ENCODE peak calls at places on chromosomes 4 and X, in five cellular contexts. One of them, this sample, is unnamed.

GRCh38 chr4:121764702-121765367 is at the start of gene SMIM43:
- DNase-seq in sigmoid colon: no peak
- DNase-seq in mucosa of descending colon: no peak
- DNase-seq in HFF-Myc: no peak
- DNase-seq in stimulated activated CD8-positive, alpha-beta memory T cell treated with anti-CD3 and anti-CD28 coated beads, Interleukin-2, amount 100 ng/mL, for 1 hour: no peak
- DNase-seq in this sample: no peak

GRCh38 chr4:111849726-111850284 is 295.4 kb upstream of the FAM241A start:
- DNase-seq in stimulated activated CD8-positive, alpha-beta memory T cell treated with anti-CD3 and anti-CD28 coated beads, Interleukin-2, amount 100 ng/mL, for 1 hour: no peak
- DNase-seq in sigmoid colon: no peak
- DNase-seq in mucosa of descending colon: no peak
- DNase-seq in HFF-Myc: no peak
- DNase-seq in this sample: no peak

GRCh38 chr4:28092610-28093009 is 1232.0 kb downstream of the STIM2 start:
- DNase-seq in sigmoid colon: no peak
- DNase-seq in HFF-Myc: no peak
- DNase-seq in stimulated activated CD8-positive, alpha-beta memory T cell treated with anti-CD3 and anti-CD28 coated beads, Interleukin-2, amount 100 ng/mL, for 1 hour: no peak
- DNase-seq in mucosa of descending colon: no peak
- DNase-seq in this sample: no peak

GRCh38 chr4:147160908-147161513 is 215.3 kb upstream of the TTC29 start:
- DNase-seq in stimulated activated CD8-positive, alpha-beta memory T cell treated with anti-CD3 and anti-CD28 coated beads, Interleukin-2, amount 100 ng/mL, for 1 hour: no peak
- DNase-seq in mucosa of descending colon: no peak
- DNase-seq in HFF-Myc: peak; percentile 32
- DNase-seq in sigmoid colon: no peak
- DNase-seq in this sample: peak; percentile 37

GRCh38 chr4:26076000-26076587 is 162.1 kb downstream of the SMIM20 start:
- DNase-seq in sigmoid colon: no peak
- DNase-seq in mucosa of descending colon: no peak
- DNase-seq in HFF-Myc: no peak
- DNase-seq in stimulated activated CD8-positive, alpha-beta memory T cell treated with anti-CD3 and anti-CD28 coated beads, Interleukin-2, amount 100 ng/mL, for 1 hour: no peak
- DNase-seq in this sample: no peak

GRCh38 chr4:44256414-44256813 is 192.2 kb downstream of the KCTD8 start:
- DNase-seq in mucosa of descending colon: no peak
- DNase-seq in sigmoid colon: no peak
- DNase-seq in HFF-Myc: no peak
- DNase-seq in stimulated activated CD8-positive, alpha-beta memory T cell treated with anti-CD3 and anti-CD28 coated beads, Interleukin-2, amount 100 ng/mL, for 1 hour: no peak
- DNase-seq in this sample: peak; percentile 28

GRCh38 chrX:141904262-141904661 is 568 bp downstream of the MAGEC1 start:
- DNase-seq in HFF-Myc: no peak
- DNase-seq in stimulated activated CD8-positive, alpha-beta memory T cell treated with anti-CD3 and anti-CD28 coated beads, Interleukin-2, amount 100 ng/mL, for 1 hour: no peak
- DNase-seq in mucosa of descending colon: no peak
- DNase-seq in sigmoid colon: no peak
- DNase-seq in this sample: no peak

GRCh38 chrX:37863728-37864127 is 16.4 kb upstream of the DYNLT3 start:
- DNase-seq in sigmoid colon: no peak
- DNase-seq in HFF-Myc: no peak
- DNase-seq in mucosa of descending colon: no peak
- DNase-seq in stimulated activated CD8-positive, alpha-beta memory T cell treated with anti-CD3 and anti-CD28 coated beads, Interleukin-2, amount 100 ng/mL, for 1 hour: no peak
- DNase-seq in this sample: no peak

GRCh38 chr4:41305486-41305885 is 48.8 kb downstream of the UCHL1 start:
- DNase-seq in sigmoid colon: no peak
- DNase-seq in stimulated activated CD8-positive, alpha-beta memory T cell treated with anti-CD3 and anti-CD28 coated beads, Interleukin-2, amount 100 ng/mL, for 1 hour: no peak
- DNase-seq in HFF-Myc: no peak
- DNase-seq in mucosa of descending colon: no peak
- DNase-seq in this sample: no peak

GRCh38 chr4:152850377-152850776 is 70.6 kb downstream of the ARFIP1 start:
- DNase-seq in sigmoid colon: no peak
- DNase-seq in HFF-Myc: no peak
- DNase-seq in stimulated activated CD8-positive, alpha-beta memory T cell treated with anti-CD3 and anti-CD28 coated beads, Interleukin-2, amount 100 ng/mL, for 1 hour: no peak
- DNase-seq in mucosa of descending colon: peak; percentile 24
- DNase-seq in this sample: no peak

GRCh38 chrX:93259029-93259428 is 414.3 kb downstream of the NAP1L3 start:
- DNase-seq in mucosa of descending colon: no peak
- DNase-seq in HFF-Myc: no peak
- DNase-seq in sigmoid colon: no peak
- DNase-seq in stimulated activated CD8-positive, alpha-beta memory T cell treated with anti-CD3 and anti-CD28 coated beads, Interleukin-2, amount 100 ng/mL, for 1 hour: no peak
- DNase-seq in this sample: no peak

GRCh38 chr4:168839758-168840385 is 170.2 kb downstream of the CBR4 start:
- DNase-seq in HFF-Myc: no peak
- DNase-seq in sigmoid colon: no peak
- DNase-seq in stimulated activated CD8-positive, alpha-beta memory T cell treated with anti-CD3 and anti-CD28 coated beads, Interleukin-2, amount 100 ng/mL, for 1 hour: no peak
- DNase-seq in mucosa of descending colon: no peak
- DNase-seq in this sample: no peak

GRCh38 chr4:169690787-169691186 is 67.0 kb downstream of the HPF1 start:
- DNase-seq in sigmoid colon: no peak
- DNase-seq in stimulated activated CD8-positive, alpha-beta memory T cell treated with anti-CD3 and anti-CD28 coated beads, Interleukin-2, amount 100 ng/mL, for 1 hour: no peak
- DNase-seq in mucosa of descending colon: no peak
- DNase-seq in HFF-Myc: no peak
- DNase-seq in this sample: no peak

GRCh38 chrX:133570549-133570948 is 155.3 kb upstream of the GPC4 start:
- DNase-seq in stimulated activated CD8-positive, alpha-beta memory T cell treated with anti-CD3 and anti-CD28 coated beads, Interleukin-2, amount 100 ng/mL, for 1 hour: no peak
- DNase-seq in mucosa of descending colon: no peak
- DNase-seq in sigmoid colon: no peak
- DNase-seq in HFF-Myc: no peak
- DNase-seq in this sample: no peak

GRCh38 chr4:39821951-39822350 is 124.0 kb downstream of the UBE2K start:
- DNase-seq in sigmoid colon: no peak
- DNase-seq in mucosa of descending colon: no peak
- DNase-seq in HFF-Myc: no peak
- DNase-seq in stimulated activated CD8-positive, alpha-beta memory T cell treated with anti-CD3 and anti-CD28 coated beads, Interleukin-2, amount 100 ng/mL, for 1 hour: no peak
- DNase-seq in this sample: no peak

GRCh38 chrX:107834273-107835201 is 8.9 kb downstream of the MID2 start:
- DNase-seq in mucosa of descending colon: no peak
- DNase-seq in HFF-Myc: no peak
- DNase-seq in stimulated activated CD8-positive, alpha-beta memory T cell treated with anti-CD3 and anti-CD28 coated beads, Interleukin-2, amount 100 ng/mL, for 1 hour: no peak
- DNase-seq in sigmoid colon: no peak
- DNase-seq in this sample: no peak

GRCh38 chr4:155966171-155966570 is 12.5 kb upstream of the CTSO start:
- DNase-seq in stimulated activated CD8-positive, alpha-beta memory T cell treated with anti-CD3 and anti-CD28 coated beads, Interleukin-2, amount 100 ng/mL, for 1 hour: no peak
- DNase-seq in HFF-Myc: no peak
- DNase-seq in sigmoid colon: no peak
- DNase-seq in mucosa of descending colon: no peak
- DNase-seq in this sample: no peak

GRCh38 chrX:115690554-115691216 is 129.7 kb downstream of the PLS3 start:
- DNase-seq in HFF-Myc: peak; percentile 64
- DNase-seq in stimulated activated CD8-positive, alpha-beta memory T cell treated with anti-CD3 and anti-CD28 coated beads, Interleukin-2, amount 100 ng/mL, for 1 hour: no peak
- DNase-seq in mucosa of descending colon: no peak
- DNase-seq in sigmoid colon: peak; percentile 68
- DNase-seq in this sample: peak; percentile 52

GRCh38 chr4:84697615-84698201 is 114.8 kb downstream of the CDS1 start:
- DNase-seq in mucosa of descending colon: no peak
- DNase-seq in stimulated activated CD8-positive, alpha-beta memory T cell treated with anti-CD3 and anti-CD28 coated beads, Interleukin-2, amount 100 ng/mL, for 1 hour: no peak
- DNase-seq in sigmoid colon: no peak
- DNase-seq in HFF-Myc: no peak
- DNase-seq in this sample: no peak

GRCh38 chrX:75547783-75548182 is 24.9 kb upstream of the ZDHHC15 start:
- DNase-seq in stimulated activated CD8-positive, alpha-beta memory T cell treated with anti-CD3 and anti-CD28 coated beads, Interleukin-2, amount 100 ng/mL, for 1 hour: no peak
- DNase-seq in mucosa of descending colon: no peak
- DNase-seq in sigmoid colon: peak; percentile 86
- DNase-seq in HFF-Myc: no peak
- DNase-seq in this sample: peak; percentile 7

GRCh38 chr4:41889328-41889727 is 45.9 kb upstream of the TMEM33 start:
- DNase-seq in HFF-Myc: no peak
- DNase-seq in mucosa of descending colon: no peak
- DNase-seq in sigmoid colon: no peak
- DNase-seq in stimulated activated CD8-positive, alpha-beta memory T cell treated with anti-CD3 and anti-CD28 coated beads, Interleukin-2, amount 100 ng/mL, for 1 hour: no peak
- DNase-seq in this sample: no peak

GRCh38 chrX:133335027-133335426 is 80.3 kb downstream of the GPC4 start:
- DNase-seq in stimulated activated CD8-positive, alpha-beta memory T cell treated with anti-CD3 and anti-CD28 coated beads, Interleukin-2, amount 100 ng/mL, for 1 hour: no peak
- DNase-seq in HFF-Myc: no peak
- DNase-seq in sigmoid colon: no peak
- DNase-seq in mucosa of descending colon: no peak
- DNase-seq in this sample: peak; percentile 17

GRCh38 chr4:154073107-154073817 is 284.4 kb upstream of the SFRP2 start:
- DNase-seq in sigmoid colon: no peak
- DNase-seq in mucosa of descending colon: no peak
- DNase-seq in stimulated activated CD8-positive, alpha-beta memory T cell treated with anti-CD3 and anti-CD28 coated beads, Interleukin-2, amount 100 ng/mL, for 1 hour: no peak
- DNase-seq in HFF-Myc: no peak
- DNase-seq in this sample: no peak

GRCh38 chrX:41921492-41922124 is 1.7 kb downstream of the CASK start:
- DNase-seq in mucosa of descending colon: no peak
- DNase-seq in stimulated activated CD8-positive, alpha-beta memory T cell treated with anti-CD3 and anti-CD28 coated beads, Interleukin-2, amount 100 ng/mL, for 1 hour: no peak
- DNase-seq in HFF-Myc: no peak
- DNase-seq in sigmoid colon: no peak
- DNase-seq in this sample: peak; percentile 18

GRCh38 chr4:2036327-2036726 is 22.8 kb upstream of the NAT8L start:
- DNase-seq in sigmoid colon: no peak
- DNase-seq in mucosa of descending colon: peak; percentile 80
- DNase-seq in stimulated activated CD8-positive, alpha-beta memory T cell treated with anti-CD3 and anti-CD28 coated beads, Interleukin-2, amount 100 ng/mL, for 1 hour: no peak
- DNase-seq in HFF-Myc: no peak
- DNase-seq in this sample: no peak

GRCh38 chr4:138741778-138742377 is 273.7 kb upstream of the NOCT start:
- DNase-seq in mucosa of descending colon: no peak
- DNase-seq in HFF-Myc: no peak
- DNase-seq in sigmoid colon: no peak
- DNase-seq in stimulated activated CD8-positive, alpha-beta memory T cell treated with anti-CD3 and anti-CD28 coated beads, Interleukin-2, amount 100 ng/mL, for 1 hour: no peak
- DNase-seq in this sample: no peak

GRCh38 chr4:54382623-54383022 is 153.5 kb downstream of the PDGFRA start:
- DNase-seq in HFF-Myc: no peak
- DNase-seq in stimulated activated CD8-positive, alpha-beta memory T cell treated with anti-CD3 and anti-CD28 coated beads, Interleukin-2, amount 100 ng/mL, for 1 hour: no peak
- DNase-seq in mucosa of descending colon: no peak
- DNase-seq in sigmoid colon: no peak
- DNase-seq in this sample: no peak

GRCh38 chr4:14404730-14405129 is 597.6 kb upstream of the CPEB2 start:
- DNase-seq in mucosa of descending colon: no peak
- DNase-seq in stimulated activated CD8-positive, alpha-beta memory T cell treated with anti-CD3 and anti-CD28 coated beads, Interleukin-2, amount 100 ng/mL, for 1 hour: no peak
- DNase-seq in sigmoid colon: no peak
- DNase-seq in HFF-Myc: no peak
- DNase-seq in this sample: no peak

GRCh38 chrX:119382606-119383005 is 16.5 kb upstream of the SLC25A43 start:
- DNase-seq in stimulated activated CD8-positive, alpha-beta memory T cell treated with anti-CD3 and anti-CD28 coated beads, Interleukin-2, amount 100 ng/mL, for 1 hour: no peak
- DNase-seq in HFF-Myc: no peak
- DNase-seq in mucosa of descending colon: no peak
- DNase-seq in sigmoid colon: no peak
- DNase-seq in this sample: no peak

GRCh38 chrX:153061732-153062131 is 5.5 kb downstream of the PNMA3 start:
- DNase-seq in HFF-Myc: no peak
- DNase-seq in mucosa of descending colon: no peak
- DNase-seq in stimulated activated CD8-positive, alpha-beta memory T cell treated with anti-CD3 and anti-CD28 coated beads, Interleukin-2, amount 100 ng/mL, for 1 hour: no peak
- DNase-seq in sigmoid colon: no peak
- DNase-seq in this sample: no peak

GRCh38 chrX:97384685-97385084 is 501.0 kb downstream of the RPA4 start:
- DNase-seq in stimulated activated CD8-positive, alpha-beta memory T cell treated with anti-CD3 and anti-CD28 coated beads, Interleukin-2, amount 100 ng/mL, for 1 hour: no peak
- DNase-seq in HFF-Myc: no peak
- DNase-seq in mucosa of descending colon: no peak
- DNase-seq in sigmoid colon: no peak
- DNase-seq in this sample: no peak

GRCh38 chr4:80143305-80143679 is 54.0 kb upstream of the PRDM8 start:
- DNase-seq in mucosa of descending colon: no peak
- DNase-seq in HFF-Myc: no peak
- DNase-seq in sigmoid colon: no peak
- DNase-seq in stimulated activated CD8-positive, alpha-beta memory T cell treated with anti-CD3 and anti-CD28 coated beads, Interleukin-2, amount 100 ng/mL, for 1 hour: no peak
- DNase-seq in this sample: no peak

GRCh38 chrX:13029341-13029740 is 15.1 kb downstream of the FAM9C start:
- DNase-seq in sigmoid colon: no peak
- DNase-seq in mucosa of descending colon: no peak
- DNase-seq in stimulated activated CD8-positive, alpha-beta memory T cell treated with anti-CD3 and anti-CD28 coated beads, Interleukin-2, amount 100 ng/mL, for 1 hour: no peak
- DNase-seq in HFF-Myc: no peak
- DNase-seq in this sample: no peak

GRCh38 chr4:99087887-99088484 is 602 bp downstream of the ADH5 start:
- DNase-seq in HFF-Myc: no peak
- DNase-seq in mucosa of descending colon: peak; percentile 63
- DNase-seq in sigmoid colon: peak; percentile 95
- DNase-seq in stimulated activated CD8-positive, alpha-beta memory T cell treated with anti-CD3 and anti-CD28 coated beads, Interleukin-2, amount 100 ng/mL, for 1 hour: no peak
- DNase-seq in this sample: peak; percentile 80

GRCh38 chr4:142095886-142096605 is 459.7 kb downstream of the IL15 start:
- DNase-seq in stimulated activated CD8-positive, alpha-beta memory T cell treated with anti-CD3 and anti-CD28 coated beads, Interleukin-2, amount 100 ng/mL, for 1 hour: no peak
- DNase-seq in mucosa of descending colon: no peak
- DNase-seq in HFF-Myc: peak; percentile 83
- DNase-seq in sigmoid colon: peak; percentile 75
- DNase-seq in this sample: peak; percentile 14

GRCh38 chrX:42098897-42099296 is 175.5 kb upstream of the CASK start:
- DNase-seq in stimulated activated CD8-positive, alpha-beta memory T cell treated with anti-CD3 and anti-CD28 coated beads, Interleukin-2, amount 100 ng/mL, for 1 hour: no peak
- DNase-seq in HFF-Myc: no peak
- DNase-seq in mucosa of descending colon: no peak
- DNase-seq in sigmoid colon: no peak
- DNase-seq in this sample: no peak

This sample was measured in G401.